ENCODE peak calls at places on chromosomes 4 and X, in eight cellular contexts. N is trophoblast cell; M is neural progenitor cell; R is CD8-positive, alpha-beta memory T cell; Y is transverse colon; G is mesendoderm; V is psoas muscle; A is K562. W is an unnamed sample.

GRCh38 chr4:8901335-8901734 is 29.7 kb upstream of the HMX1 start:
- DNase-seq in N (no peak), M (no peak), R (no peak), Y (no peak), G (no peak), V (no peak), A (no peak), W (no peak)

GRCh38 chr4:2937146-2937857 is 25.9 kb downstream of the NOP14 start:
- DNase-seq in N (peak; percentile 81), M (no peak), R (no peak), Y (peak; percentile 4), G (no peak), V (peak; percentile 55), A (no peak), W (no peak)

GRCh38 chrX:9646471-9647038 is 119.1 kb downstream of the GPR143 start:
- DNase-seq in N (no peak), M (no peak), R (no peak), Y (no peak), G (peak; percentile 52), V (no peak), A (peak; percentile 54), W (no peak)

GRCh38 chr4:40227284-40227683 is 30.5 kb downstream of the RHOH start:
- DNase-seq in N (no peak), M (no peak), R (no peak), Y (no peak), G (peak; percentile 16), V (no peak), A (no peak), W (no peak)

GRCh38 chr4:96305030-96305429 is 465.1 kb downstream of the PDHA2 start:
- DNase-seq in N (peak; percentile 74), M (no peak), R (no peak), Y (no peak), G (peak; percentile 83), V (no peak), A (no peak), W (no peak)

GRCh38 chr4:81804849-81805248 is 333.1 kb upstream of the RASGEF1B start:
- DNase-seq in N (no peak), M (no peak), R (no peak), Y (no peak), G (no peak), V (no peak), A (no peak), W (no peak)

GRCh38 chr4:158756588-158756987 is 12.2 kb upstream of the FNIP2 start:
- DNase-seq in N (no peak), M (no peak), R (no peak), Y (no peak), G (no peak), V (no peak), A (no peak), W (no peak)

GRCh38 chrX:28586891-28587635 is at the start of gene IL1RAPL1:
- DNase-seq in N (no peak), M (peak; percentile 42), R (no peak), Y (no peak), G (peak; percentile 38), V (no peak), A (no peak), W (no peak)

GRCh38 chr4:101337688-101338087 is 9.6 kb downstream of the PPP3CA start:
- DNase-seq in N (peak; percentile 30), M (no peak), R (no peak), Y (no peak), G (no peak), V (no peak), A (no peak), W (no peak)

GRCh38 chrX:120140293-120140981 is 18.0 kb upstream of the RHOXF2 start:
- DNase-seq in N (no peak), M (no peak), R (no peak), Y (no peak), G (no peak), V (no peak), A (no peak), W (no peak)

DNA sequence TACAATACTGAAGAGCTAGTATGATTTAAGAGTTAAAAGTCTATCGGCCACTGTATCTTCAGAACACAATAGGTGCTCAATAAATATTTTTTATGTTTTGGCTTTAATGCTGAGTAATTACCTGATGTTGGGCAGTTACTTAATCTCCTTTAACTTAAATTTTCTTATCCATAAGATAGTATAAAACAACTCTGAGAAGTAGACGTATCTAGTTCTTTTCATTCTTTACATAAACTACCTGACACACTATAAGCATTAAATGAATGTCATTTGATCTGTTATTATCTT is 22.9 kb downstream of the ELF2 start:
- DNase-seq in N (no peak), M (no peak), R (no peak), Y (no peak), G (no peak), V (no peak), A (no peak), W (no peak)
- H3K27ac ChIP-seq in N (peak overlapping the region; percentile 69), M (peak overlapping the region; percentile 17), R (peak overlapping the region; percentile 3), Y (no peak overlapping the region), G (peak overlapping the region; percentile 94), V (no peak overlapping the region), A (peak overlapping the region; percentile 55), W (no peak overlapping the region)

GRCh38 chrX:19344207-19344534 is 444 bp downstream of the PDHA1 start:
- DNase-seq in N (no peak), M (no peak), R (no peak), Y (no peak), G (no peak), V (no peak), A (peak; percentile 20), W (no peak)
- H3K27ac ChIP-seq in N (no peak overlapping the region), M (no peak overlapping the region), R (peak overlapping the region; percentile 86), Y (peak overlapping the region; percentile 94), G (peak overlapping the region; percentile 62), V (peak overlapping the region; percentile 85), A (peak overlapping the region; percentile 79), W (peak overlapping the region; percentile 94)

DNA sequence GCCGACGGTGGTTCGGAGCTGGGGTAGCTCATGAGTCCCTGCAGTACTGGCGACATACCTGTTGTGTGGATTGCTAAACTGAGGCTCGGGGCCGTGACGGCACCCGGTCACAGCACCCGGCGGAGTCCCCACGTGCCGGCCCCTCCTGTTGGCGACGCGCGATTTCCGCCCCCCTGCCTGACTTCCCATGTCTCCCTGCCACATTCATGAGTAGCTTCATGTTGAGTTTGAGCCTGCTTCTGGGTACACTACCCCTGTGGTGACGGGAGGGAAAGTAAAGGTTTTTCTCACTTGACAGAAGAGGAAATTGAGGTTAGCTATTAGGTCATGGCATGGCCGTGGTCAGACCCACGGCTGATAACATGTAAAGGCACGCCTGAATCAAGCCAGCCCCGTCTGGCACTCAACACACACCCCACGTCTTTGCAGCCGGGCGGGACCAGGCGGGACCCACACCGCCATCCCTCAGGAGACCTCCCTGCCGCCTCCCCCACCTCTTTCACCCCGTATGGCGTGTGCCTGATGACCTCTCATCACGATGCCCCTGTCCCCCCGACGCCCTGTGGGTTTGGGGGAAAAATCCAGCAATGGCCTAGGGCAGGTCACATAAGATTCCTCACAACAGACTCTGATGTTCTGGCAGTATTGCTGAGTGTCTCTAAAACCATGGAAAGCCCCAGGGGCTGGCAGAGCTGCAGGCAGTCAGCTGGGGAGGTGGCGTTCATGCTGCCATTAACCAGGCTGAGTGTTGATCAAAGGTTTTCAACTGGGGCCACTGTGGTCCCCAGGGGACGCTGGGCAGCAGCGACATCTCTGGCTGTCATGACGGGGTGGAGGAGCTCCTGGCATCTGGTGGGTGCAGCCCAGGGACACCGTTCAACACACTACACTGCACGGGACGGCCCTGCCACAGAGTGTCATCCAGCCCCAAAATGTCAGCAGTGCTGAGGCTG is 29.2 kb downstream of the P2RY8 start:
- DNase-seq in N (no peak), M (no peak), R (peak; percentile 63), Y (peak; percentile 37), G (no peak), V (no peak), A (no peak), W (peak; percentile 91)
- H3K27ac ChIP-seq in N (no peak overlapping the region), M (no peak overlapping the region), R (peak overlapping the region; percentile 21), Y (no peak overlapping the region), G (no peak overlapping the region), V (no peak overlapping the region), A (no peak overlapping the region), W (no peak overlapping the region)

DNA sequence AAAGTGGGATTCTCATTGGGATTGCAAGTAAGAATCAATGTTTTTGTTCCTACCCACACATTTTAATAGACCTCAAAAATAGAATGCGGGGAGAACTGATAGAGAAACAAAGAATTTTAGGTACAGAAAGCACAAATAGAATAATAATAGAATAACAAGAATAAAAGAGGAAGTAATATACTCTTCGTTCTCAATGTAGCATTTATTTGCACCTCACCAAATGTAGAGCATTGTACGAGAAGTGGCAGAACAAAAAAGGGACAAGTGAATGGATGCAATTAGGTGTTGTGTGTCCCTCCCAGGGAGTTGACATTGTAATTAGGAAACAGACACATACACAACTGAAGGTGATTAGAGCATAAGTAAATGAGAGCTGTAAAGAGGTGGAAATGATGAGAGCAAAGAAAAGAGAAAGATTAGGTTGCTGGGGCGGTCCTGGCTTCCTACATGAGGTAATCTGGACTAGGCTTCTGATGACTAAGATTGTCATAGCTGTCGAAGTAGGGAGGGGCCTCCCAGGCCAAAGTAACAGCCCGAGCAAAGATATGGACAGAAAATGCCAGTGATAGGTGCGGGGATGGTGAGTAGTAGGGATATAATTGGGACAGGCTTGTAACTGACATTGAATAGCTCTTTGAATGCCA is 10.4 kb downstream of the RAB9A start:
- DNase-seq in N (peak; percentile 42), M (no peak), R (no peak), Y (peak; percentile 57), G (no peak), V (no peak), A (peak; percentile 77), W (no peak)
- H3K27ac ChIP-seq in N (no peak overlapping the region), M (no peak overlapping the region), R (no peak overlapping the region), Y (peak overlapping the region; percentile 68), G (no peak overlapping the region), V (peak overlapping the region; percentile 33), A (peak overlapping the region; percentile 24), W (no peak overlapping the region)

DNA sequence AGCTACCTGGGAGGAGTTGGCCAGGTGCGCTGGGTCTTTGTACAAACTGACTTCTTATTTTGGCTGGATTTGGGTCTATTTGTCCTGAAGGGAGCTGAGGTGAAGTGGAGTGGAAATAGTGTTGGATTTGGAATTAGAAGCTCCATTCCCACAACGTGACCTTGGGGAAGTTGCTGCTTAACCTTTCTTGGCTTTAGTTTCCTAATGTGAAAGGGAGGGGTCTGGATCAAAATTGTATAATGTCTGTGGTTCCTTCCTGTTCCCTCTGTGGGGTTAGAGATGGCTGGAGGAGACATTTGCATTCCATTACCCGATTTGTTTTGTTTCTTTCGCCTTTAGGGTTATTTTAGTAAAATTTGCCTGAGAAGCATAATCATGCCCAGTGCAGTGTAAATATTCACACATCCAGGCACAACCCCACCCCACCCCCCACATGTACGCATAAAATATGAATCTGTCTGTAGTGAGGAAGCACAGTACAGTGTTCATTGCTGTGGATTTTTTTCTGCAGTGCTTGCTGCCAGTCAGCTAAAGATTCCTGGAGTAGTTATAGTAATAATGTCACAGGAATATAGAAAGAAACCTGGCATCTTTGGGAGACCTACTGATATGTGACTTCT is 21.5 kb downstream of the JADE1 start:
- DNase-seq in N (no peak), M (no peak), R (no peak), Y (no peak), G (no peak), V (no peak), A (no peak), W (no peak)
- H3K27ac ChIP-seq in N (no peak overlapping the region), M (peak overlapping the region; percentile 53), R (no peak overlapping the region), Y (no peak overlapping the region), G (peak overlapping the region; percentile 83), V (peak overlapping the region; percentile 47), A (peak overlapping the region; percentile 15), W (peak overlapping the region; percentile 34)

W was measured in esophagus muscularis mucosa.